ENCODE peak calls at places on chromosomes 12 and 14, in ten cellular contexts. One of them, this sample, is unnamed.

GRCh38 chr14:58060898-58061297 is 91.1 kb downstream of the ARMH4 start:
- DNase-seq in fibroblast of villous mesenchyme: no peak
- DNase-seq in IMR-90: no peak
- DNase-seq in fibroblast of mammary gland: no peak
- DNase-seq in HCT116: no peak
- DNase-seq in fibroblast of the aortic adventitia: no peak
- DNase-seq in CD8-positive, alpha-beta T cell: no peak
- DNase-seq in fibroblast of pulmonary artery: no peak
- DNase-seq in esophagus squamous epithelium: no peak
- DNase-seq in bronchial epithelial cell: no peak
- DNase-seq in this sample: no peak

GRCh38 chr12:106139422-106140141 is 828 bp upstream of the NUAK1 start:
- DNase-seq in fibroblast of villous mesenchyme: peak
- DNase-seq in IMR-90: peak
- DNase-seq in fibroblast of mammary gland: peak
- DNase-seq in HCT116: peak
- DNase-seq in fibroblast of the aortic adventitia: peak
- DNase-seq in CD8-positive, alpha-beta T cell: no peak
- DNase-seq in fibroblast of pulmonary artery: peak
- DNase-seq in esophagus squamous epithelium: no peak
- DNase-seq in bronchial epithelial cell: no peak
- DNase-seq in this sample: no peak

GRCh38 chr14:68762944-68763831 is 29.7 kb downstream of the ZFP36L1 start:
- DNase-seq in fibroblast of villous mesenchyme: peak
- DNase-seq in IMR-90: peak
- DNase-seq in fibroblast of mammary gland: peak
- DNase-seq in HCT116: no peak
- DNase-seq in fibroblast of the aortic adventitia: peak
- DNase-seq in CD8-positive, alpha-beta T cell: no peak
- DNase-seq in fibroblast of pulmonary artery: peak
- DNase-seq in esophagus squamous epithelium: no peak
- DNase-seq in bronchial epithelial cell: no peak
- DNase-seq in this sample: no peak

GRCh38 chr14:104865631-104866441 is 768 bp downstream of the CEP170B start:
- DNase-seq in fibroblast of villous mesenchyme: peak
- DNase-seq in IMR-90: peak
- DNase-seq in fibroblast of mammary gland: peak
- DNase-seq in HCT116: peak
- DNase-seq in fibroblast of the aortic adventitia: peak
- DNase-seq in CD8-positive, alpha-beta T cell: no peak
- DNase-seq in fibroblast of pulmonary artery: peak
- DNase-seq in esophagus squamous epithelium: no peak
- DNase-seq in bronchial epithelial cell: peak
- DNase-seq in this sample: peak

GRCh38 chr12:76878045-76878898 is 547 bp downstream of the CSRP2 start:
- DNase-seq in fibroblast of villous mesenchyme: no peak
- DNase-seq in IMR-90: no peak
- DNase-seq in fibroblast of mammary gland: no peak
- DNase-seq in HCT116: peak
- DNase-seq in fibroblast of the aortic adventitia: no peak
- DNase-seq in CD8-positive, alpha-beta T cell: no peak
- DNase-seq in fibroblast of pulmonary artery: peak
- DNase-seq in esophagus squamous epithelium: no peak
- DNase-seq in bronchial epithelial cell: peak
- DNase-seq in this sample: no peak

GRCh38 chr14:71588028-71588427 is 344.2 kb upstream of the RGS6 start:
- DNase-seq in fibroblast of villous mesenchyme: no peak
- DNase-seq in IMR-90: peak
- DNase-seq in fibroblast of mammary gland: peak
- DNase-seq in HCT116: no peak
- DNase-seq in fibroblast of the aortic adventitia: peak
- DNase-seq in CD8-positive, alpha-beta T cell: no peak
- DNase-seq in fibroblast of pulmonary artery: peak
- DNase-seq in esophagus squamous epithelium: no peak
- DNase-seq in bronchial epithelial cell: peak
- DNase-seq in this sample: peak

GRCh38 chr14:65495196-65495595 is 82.7 kb downstream of the FUT8 start:
- DNase-seq in fibroblast of villous mesenchyme: peak
- DNase-seq in IMR-90: peak
- DNase-seq in fibroblast of mammary gland: peak
- DNase-seq in HCT116: no peak
- DNase-seq in fibroblast of the aortic adventitia: peak
- DNase-seq in CD8-positive, alpha-beta T cell: no peak
- DNase-seq in fibroblast of pulmonary artery: peak
- DNase-seq in esophagus squamous epithelium: no peak
- DNase-seq in bronchial epithelial cell: peak
- DNase-seq in this sample: no peak

GRCh38 chr12:55068416-55069010 is 48.7 kb downstream of the NEUROD4 start:
- DNase-seq in fibroblast of villous mesenchyme: peak
- DNase-seq in IMR-90: peak
- DNase-seq in fibroblast of mammary gland: peak
- DNase-seq in HCT116: peak
- DNase-seq in fibroblast of the aortic adventitia: peak
- DNase-seq in CD8-positive, alpha-beta T cell: no peak
- DNase-seq in fibroblast of pulmonary artery: peak
- DNase-seq in esophagus squamous epithelium: no peak
- DNase-seq in bronchial epithelial cell: peak
- DNase-seq in this sample: peak

GRCh38 chr12:49198431-49199155 is 9.7 kb upstream of the TUBA1A start:
- DNase-seq in fibroblast of villous mesenchyme: peak
- DNase-seq in IMR-90: peak
- DNase-seq in fibroblast of mammary gland: peak
- DNase-seq in HCT116: no peak
- DNase-seq in fibroblast of the aortic adventitia: peak
- DNase-seq in CD8-positive, alpha-beta T cell: no peak
- DNase-seq in fibroblast of pulmonary artery: peak
- DNase-seq in esophagus squamous epithelium: no peak
- DNase-seq in bronchial epithelial cell: peak
- DNase-seq in this sample: no peak

GRCh38 chr14:74237441-74237840 is 1.8 kb upstream of the VSX2 start:
- DNase-seq in fibroblast of villous mesenchyme: no peak
- DNase-seq in IMR-90: no peak
- DNase-seq in fibroblast of mammary gland: peak
- DNase-seq in HCT116: no peak
- DNase-seq in fibroblast of the aortic adventitia: no peak
- DNase-seq in CD8-positive, alpha-beta T cell: no peak
- DNase-seq in fibroblast of pulmonary artery: no peak
- DNase-seq in esophagus squamous epithelium: no peak
- DNase-seq in bronchial epithelial cell: peak
- DNase-seq in this sample: no peak

GRCh38 chr12:51238510-51239334 is at the start of gene DAZAP2:
- DNase-seq in fibroblast of villous mesenchyme: peak
- DNase-seq in IMR-90: peak
- DNase-seq in fibroblast of mammary gland: peak
- DNase-seq in HCT116: peak
- DNase-seq in fibroblast of the aortic adventitia: peak
- DNase-seq in CD8-positive, alpha-beta T cell: peak
- DNase-seq in fibroblast of pulmonary artery: peak
- DNase-seq in esophagus squamous epithelium: peak
- DNase-seq in bronchial epithelial cell: peak
- DNase-seq in this sample: peak
- TF ChIP-seq CTCF in fibroblast of villous mesenchyme: no peak
- TF ChIP-seq CTCF in IMR-90: no peak
- TF ChIP-seq CTCF in fibroblast of mammary gland: no peak
- TF ChIP-seq CTCF in HCT116: peak
- TF ChIP-seq CTCF in fibroblast of the aortic adventitia: peak
- TF ChIP-seq CTCF in CD8-positive, alpha-beta T cell: no peak
- TF ChIP-seq CTCF in fibroblast of pulmonary artery: peak
- TF ChIP-seq CTCF in esophagus squamous epithelium: no peak
- TF ChIP-seq CTCF in bronchial epithelial cell: peak
- TF ChIP-seq CTCF in this sample: peak

DNA sequence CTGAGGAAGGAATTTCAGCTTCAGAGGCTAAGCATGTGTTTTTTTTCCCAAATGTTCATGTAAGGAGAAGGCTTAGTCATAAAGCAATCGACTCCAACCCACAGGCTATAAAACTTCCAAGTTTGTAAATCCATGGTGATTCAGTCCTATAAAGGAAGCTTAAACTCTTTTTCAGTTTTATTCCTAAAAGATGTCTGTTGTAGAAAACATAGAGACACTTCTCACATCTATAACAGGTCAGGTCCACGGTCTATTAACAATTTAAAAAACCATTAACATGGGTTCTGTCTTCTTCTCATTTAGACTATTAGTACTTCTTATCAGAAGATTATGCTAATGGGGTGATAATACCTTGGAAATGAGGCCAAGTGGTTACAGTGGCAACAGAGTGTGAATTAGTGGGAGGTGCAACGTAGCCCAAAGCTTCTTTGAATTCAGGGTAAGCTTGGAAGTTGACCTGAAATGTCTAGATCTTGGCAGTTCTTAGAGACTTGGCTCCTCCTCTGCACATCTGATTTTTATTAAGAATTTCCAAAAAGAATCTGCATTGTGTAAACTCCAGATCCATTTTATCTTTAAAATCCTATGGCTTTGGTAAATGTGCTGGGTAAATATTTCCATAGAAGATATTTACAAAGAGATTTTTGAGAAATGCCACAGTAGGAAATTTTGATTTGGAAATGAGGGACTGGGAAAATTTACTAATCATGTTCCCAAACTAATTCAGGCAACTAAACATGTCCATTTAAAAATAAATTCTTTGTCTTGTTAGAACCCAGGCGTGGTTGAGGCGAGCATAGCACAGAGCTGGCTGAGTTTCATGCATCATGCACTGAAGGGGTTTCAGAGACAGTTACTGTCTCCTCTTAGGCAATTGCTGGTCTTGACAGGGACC is 86.4 kb downstream of the EML1 start:
- DNase-seq in fibroblast of villous mesenchyme: peak
- DNase-seq in IMR-90: peak
- DNase-seq in fibroblast of mammary gland: peak
- DNase-seq in HCT116: no peak
- DNase-seq in fibroblast of the aortic adventitia: peak
- DNase-seq in CD8-positive, alpha-beta T cell: no peak
- DNase-seq in fibroblast of pulmonary artery: peak
- DNase-seq in esophagus squamous epithelium: no peak
- DNase-seq in bronchial epithelial cell: peak
- DNase-seq in this sample: peak
- H3K4me3 ChIP-seq in fibroblast of villous mesenchyme: no peak
- H3K4me3 ChIP-seq in IMR-90: no peak
- H3K4me3 ChIP-seq in fibroblast of mammary gland: peak
- H3K4me3 ChIP-seq in HCT116: no peak
- H3K4me3 ChIP-seq in fibroblast of the aortic adventitia: peak
- H3K4me3 ChIP-seq in CD8-positive, alpha-beta T cell: no peak
- H3K4me3 ChIP-seq in fibroblast of pulmonary artery: no peak
- H3K4me3 ChIP-seq in esophagus squamous epithelium: no peak
- H3K4me3 ChIP-seq in bronchial epithelial cell: no peak
- H3K4me3 ChIP-seq in this sample: no peak

DNA sequence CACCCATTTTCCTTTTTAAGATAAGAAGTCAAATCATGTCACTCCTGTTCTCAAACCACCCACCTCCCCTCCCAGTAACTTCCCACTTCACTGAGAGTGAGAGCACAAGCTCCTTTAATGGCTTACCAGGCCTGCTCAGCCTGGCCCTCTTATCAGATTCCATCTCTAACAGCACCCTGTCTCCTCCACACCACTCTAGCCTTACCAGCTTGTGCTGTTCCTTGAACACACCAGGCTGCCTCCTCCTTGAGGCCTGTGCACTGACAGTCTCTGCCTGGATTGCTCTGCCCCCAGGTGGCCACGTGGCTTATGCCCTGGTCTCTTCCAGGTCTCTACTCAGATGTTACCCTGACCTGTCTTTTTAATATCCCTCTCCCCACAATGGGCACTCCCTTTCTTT is 40.1 kb upstream of the EVL start:
- DNase-seq in fibroblast of villous mesenchyme: peak
- DNase-seq in IMR-90: peak
- DNase-seq in fibroblast of mammary gland: peak
- DNase-seq in HCT116: peak
- DNase-seq in fibroblast of the aortic adventitia: peak
- DNase-seq in CD8-positive, alpha-beta T cell: peak
- DNase-seq in fibroblast of pulmonary artery: peak
- DNase-seq in esophagus squamous epithelium: no peak
- DNase-seq in bronchial epithelial cell: peak
- DNase-seq in this sample: no peak
- TF ChIP-seq CTCF in fibroblast of villous mesenchyme: peak
- TF ChIP-seq CTCF in IMR-90: peak
- TF ChIP-seq CTCF in fibroblast of mammary gland: peak
- TF ChIP-seq CTCF in HCT116: peak
- TF ChIP-seq CTCF in fibroblast of the aortic adventitia: peak
- TF ChIP-seq CTCF in CD8-positive, alpha-beta T cell: no peak
- TF ChIP-seq CTCF in fibroblast of pulmonary artery: peak
- TF ChIP-seq CTCF in esophagus squamous epithelium: no peak
- TF ChIP-seq CTCF in bronchial epithelial cell: peak
- TF ChIP-seq CTCF in this sample: peak

GRCh38 chr12:121131941-121132341 is 735 bp upstream of the P2RX7 start:
- DNase-seq in fibroblast of villous mesenchyme: no peak
- DNase-seq in IMR-90: no peak
- DNase-seq in fibroblast of mammary gland: no peak
- DNase-seq in HCT116: no peak
- DNase-seq in fibroblast of the aortic adventitia: no peak
- DNase-seq in CD8-positive, alpha-beta T cell: no peak
- DNase-seq in fibroblast of pulmonary artery: no peak
- DNase-seq in esophagus squamous epithelium: no peak
- DNase-seq in bronchial epithelial cell: no peak
- DNase-seq in this sample: no peak

GRCh38 chr12:121130866-121131373 is 1.8 kb upstream of the P2RX7 start:
- DNase-seq in fibroblast of villous mesenchyme: no peak
- DNase-seq in IMR-90: no peak
- DNase-seq in fibroblast of mammary gland: no peak
- DNase-seq in HCT116: no peak
- DNase-seq in fibroblast of the aortic adventitia: no peak
- DNase-seq in CD8-positive, alpha-beta T cell: no peak
- DNase-seq in fibroblast of pulmonary artery: no peak
- DNase-seq in esophagus squamous epithelium: no peak
- DNase-seq in bronchial epithelial cell: no peak
- DNase-seq in this sample: no peak

GRCh38 chr12:121132601-121133481 is at the start of gene P2RX7:
- DNase-seq in fibroblast of villous mesenchyme: peak
- DNase-seq in IMR-90: peak
- DNase-seq in fibroblast of mammary gland: peak
- DNase-seq in HCT116: peak
- DNase-seq in fibroblast of the aortic adventitia: peak
- DNase-seq in CD8-positive, alpha-beta T cell: peak
- DNase-seq in fibroblast of pulmonary artery: peak
- DNase-seq in esophagus squamous epithelium: no peak
- DNase-seq in bronchial epithelial cell: peak
- DNase-seq in this sample: no peak

GRCh38 chr12:121135320-121135719 is 2.6 kb downstream of the P2RX7 start:
- DNase-seq in fibroblast of villous mesenchyme: no peak
- DNase-seq in IMR-90: no peak
- DNase-seq in fibroblast of mammary gland: no peak
- DNase-seq in HCT116: no peak
- DNase-seq in fibroblast of the aortic adventitia: no peak
- DNase-seq in CD8-positive, alpha-beta T cell: no peak
- DNase-seq in fibroblast of pulmonary artery: no peak
- DNase-seq in esophagus squamous epithelium: no peak
- DNase-seq in bronchial epithelial cell: no peak
- DNase-seq in this sample: no peak

DNA sequence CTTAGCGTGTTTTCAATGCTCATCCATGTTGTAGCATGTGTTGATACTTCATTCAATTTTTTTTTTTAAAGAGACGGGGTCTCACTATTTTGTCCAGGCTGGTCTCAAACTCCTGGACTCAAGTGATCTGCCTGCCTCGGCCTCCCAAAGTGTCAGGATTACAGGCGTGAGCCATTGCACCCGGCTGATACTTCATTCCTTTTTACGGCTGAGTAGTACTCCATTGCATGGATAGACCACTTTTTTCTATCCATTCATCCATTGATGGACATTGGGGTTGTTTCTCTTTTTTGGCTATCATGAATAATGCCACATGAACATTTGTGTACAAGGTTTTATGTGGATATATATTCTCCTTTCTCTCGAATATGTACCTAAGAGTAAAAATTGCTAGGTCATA is 1.2 kb downstream of the P2RX7 start:
- DNase-seq in fibroblast of villous mesenchyme: no peak
- DNase-seq in IMR-90: no peak
- DNase-seq in fibroblast of mammary gland: no peak
- DNase-seq in HCT116: no peak
- DNase-seq in fibroblast of the aortic adventitia: no peak
- DNase-seq in CD8-positive, alpha-beta T cell: no peak
- DNase-seq in fibroblast of pulmonary artery: no peak
- DNase-seq in esophagus squamous epithelium: no peak
- DNase-seq in bronchial epithelial cell: no peak
- DNase-seq in this sample: no peak
- H3K4me3 ChIP-seq in fibroblast of villous mesenchyme: no peak
- H3K4me3 ChIP-seq in IMR-90: no peak
- H3K4me3 ChIP-seq in fibroblast of mammary gland: no peak
- H3K4me3 ChIP-seq in HCT116: no peak
- H3K4me3 ChIP-seq in fibroblast of the aortic adventitia: no peak
- H3K4me3 ChIP-seq in CD8-positive, alpha-beta T cell: no peak
- H3K4me3 ChIP-seq in fibroblast of pulmonary artery: no peak
- H3K4me3 ChIP-seq in esophagus squamous epithelium: no peak
- H3K4me3 ChIP-seq in bronchial epithelial cell: no peak
- H3K4me3 ChIP-seq in this sample: no peak

This sample was measured in AG04449.